ENCODE peak calls at places on chromosomes 3 and 15, in eight cellular contexts. E, C, J, U, O, I, N and T are unnamed samples.

GRCh38 chr3:197516517-197516889 is 39.3 kb downstream of the BDH1 start:
- DNase-seq in N (no peak), O (no peak), I (no peak), U (no peak), C (no peak), E (no peak), J (peak), T (no peak)

GRCh38 chr15:75786564-75786925 is 56.7 kb upstream of the UBE2Q2 start:
- DNase-seq in J (no peak), E (no peak), I (no peak), N (no peak), U (no peak), O (no peak), C (no peak), T (no peak)

GRCh38 chr15:69553686-69554085 is 101.1 kb downstream of the RPLP1 start:
- DNase-seq in E (no peak), O (no peak), J (no peak), U (no peak), N (no peak), C (no peak), I (no peak), T (no peak)

GRCh38 chr3:176939022-176939817 is 258.1 kb downstream of the TBL1XR1 start:
- DNase-seq in O (no peak), C (no peak), E (no peak), J (peak), N (peak), U (peak), I (peak), T (peak)

GRCh38 chr15:89452330-89452836 is 44.0 kb downstream of the RHCG start:
- DNase-seq in O (no peak), C (no peak), J (no peak), N (no peak), E (no peak), I (no peak), U (no peak), T (no peak)

GRCh38 chr15:51667478-51667877 is 13.8 kb upstream of the SCG3 start:
- DNase-seq in N (no peak), E (no peak), O (no peak), I (no peak), U (no peak), J (no peak), C (no peak), T (no peak)

GRCh38 chr3:63976166-63976861 is 47.0 kb downstream of the PSMD6 start:
- DNase-seq in U (peak), O (peak), C (no peak), I (no peak), N (no peak), E (no peak), J (peak), T (no peak)

GRCh38 chr3:109973733-109974132 is 636.4 kb upstream of the DPPA4 start:
- DNase-seq in I (no peak), U (no peak), J (peak), O (no peak), C (no peak), N (no peak), E (no peak), T (no peak)

GRCh38 chr3:195095704-195096036 is 175.3 kb downstream of the XXYLT1 start:
- DNase-seq in C (peak), U (no peak), I (no peak), J (no peak), E (no peak), N (no peak), O (no peak), T (no peak)

GRCh38 chr3:141052570-141053069 is 1.5 kb downstream of the SPSB4 start:
- DNase-seq in U (no peak), I (no peak), O (no peak), N (no peak), C (no peak), J (no peak), E (no peak), T (no peak)

GRCh38 chr3:194956697-194957396 is 271.2 kb downstream of the FAM43A start:
- DNase-seq in N (no peak), E (no peak), C (no peak), I (no peak), J (no peak), U (peak), O (no peak), T (no peak)

GRCh38 chr15:40003491-40003916 is 35.5 kb downstream of the SRP14 start:
- DNase-seq in O (no peak), U (no peak), E (no peak), N (no peak), J (no peak), I (no peak), C (no peak), T (no peak)

GRCh38 chr15:101413239-101413638 is 76.3 kb downstream of the PCSK6 start:
- DNase-seq in O (no peak), J (no peak), U (no peak), I (no peak), N (no peak), C (no peak), E (no peak), T (no peak)

GRCh38 chr3:29453278-29453961 is 172.5 kb downstream of the RBMS3 start:
- DNase-seq in O (no peak), N (peak), U (no peak), I (no peak), J (no peak), C (no peak), E (no peak), T (no peak)

GRCh38 chr3:188104050-188104449 is 49.9 kb upstream of the LPP start:
- DNase-seq in O (no peak), J (no peak), U (no peak), I (no peak), E (no peak), N (no peak), C (no peak), T (no peak)

GRCh38 chr3:86951343-86951742 is 39.6 kb downstream of the VGLL3 start:
- DNase-seq in C (no peak), O (no peak), E (no peak), J (peak), I (no peak), N (no peak), U (no peak), T (no peak)

GRCh38 chr3:136068708-136069107 is 103.2 kb downstream of the PPP2R3A start:
- DNase-seq in I (no peak), C (no peak), U (no peak), N (no peak), J (peak), E (no peak), O (peak), T (no peak)

GRCh38 chr3:52435246-52436101 is 9.4 kb downstream of the SEMA3G start:
- DNase-seq in N (no peak), U (no peak), J (no peak), E (no peak), I (no peak), C (no peak), O (no peak), T (no peak)

GRCh38 chr15:48084759-48085420 is 35.9 kb upstream of the SLC24A5 start:
- DNase-seq in E (no peak), C (no peak), O (no peak), I (peak), J (peak), U (no peak), N (no peak), T (no peak)

GRCh38 chr3:68996356-68996995 is 17.0 kb downstream of the EOGT start:
- DNase-seq in C (no peak), I (no peak), O (no peak), U (no peak), E (no peak), N (no peak), J (peak), T (no peak)

GRCh38 chr3:152419748-152420147 is 151.0 kb downstream of the MBNL1 start:
- DNase-seq in N (no peak), J (no peak), U (no peak), C (no peak), E (no peak), O (no peak), I (no peak), T (no peak)

GRCh38 chr3:25589104-25589782 is 75.5 kb downstream of the TOP2B start:
- DNase-seq in J (no peak), C (no peak), N (peak), E (no peak), U (no peak), O (no peak), I (no peak), T (no peak)

GRCh38 chr3:129259612-129260477 is 10.4 kb downstream of the COPG1 start:
- DNase-seq in E (no peak), N (no peak), C (no peak), I (no peak), J (no peak), O (no peak), U (no peak), T (no peak)

GRCh38 chr3:46713048-46713897 is 4.4 kb downstream of the PRSS50 start:
- DNase-seq in E (no peak), N (no peak), O (no peak), J (no peak), C (peak), I (no peak), U (no peak), T (no peak)

GRCh38 chr3:170077406-170077805 is 39.6 kb downstream of the GPR160 start:
- DNase-seq in U (no peak), E (no peak), O (no peak), N (no peak), J (no peak), I (no peak), C (no peak), T (no peak)

GRCh38 chr15:56244811-56245576 is 1.3 kb upstream of the RFX7 start:
- DNase-seq in O (no peak), N (no peak), E (no peak), I (no peak), U (peak), J (no peak), C (peak), T (peak)

GRCh38 chr3:100561459-100562158 is 47.8 kb upstream of the ADGRG7 start:
- DNase-seq in O (peak), I (no peak), J (peak), U (no peak), E (no peak), C (no peak), N (no peak), T (no peak)

GRCh38 chr15:77474987-77475385 is 54.3 kb downstream of the HMG20A start:
- DNase-seq in J (no peak), C (no peak), I (no peak), O (no peak), E (no peak), N (no peak), U (no peak), T (no peak)

GRCh38 chr15:74869726-74870407 is 3.3 kb downstream of the SCAMP2 start:
- DNase-seq in C (no peak), N (peak), O (no peak), E (no peak), U (peak), I (no peak), J (peak), T (no peak)

GRCh38 chr15:66698318-66698961 is 3.6 kb upstream of the SMAD6 start:
- DNase-seq in J (peak), N (peak), I (peak), O (no peak), E (no peak), U (no peak), C (peak), T (no peak)

GRCh38 chr15:89307046-89307587 is 27.5 kb downstream of the POLG start:
- DNase-seq in U (no peak), O (peak), E (no peak), C (no peak), N (no peak), I (no peak), J (peak), T (no peak)

GRCh38 chr3:152053876-152054275 is 180.4 kb downstream of the SUCNR1 start:
- DNase-seq in U (no peak), N (no peak), I (no peak), O (no peak), C (no peak), J (no peak), E (no peak), T (no peak)

GRCh38 chr15:85316244-85316934 is 64.0 kb upstream of the AKAP13 start:
- DNase-seq in O (no peak), N (no peak), E (no peak), U (no peak), I (no peak), J (peak), C (no peak), T (peak)

GRCh38 chr3:51544011-51544775 is 5.7 kb downstream of the RAD54L2 start:
- DNase-seq in I (no peak), N (no peak), O (no peak), U (no peak), E (no peak), C (no peak), J (peak), T (no peak)

GRCh38 chr15:33152502-33153109 is 41.9 kb downstream of the FMN1 start:
- DNase-seq in C (no peak), J (peak), I (no peak), U (no peak), O (no peak), E (no peak), N (peak), T (no peak)

GRCh38 chr15:33150993-33151392 is 43.5 kb downstream of the FMN1 start:
- DNase-seq in U (no peak), C (no peak), J (no peak), N (no peak), O (no peak), I (no peak), E (no peak), T (no peak)

GRCh38 chr15:33156021-33156420 is 38.5 kb downstream of the FMN1 start:
- DNase-seq in N (no peak), O (no peak), I (no peak), J (no peak), U (no peak), C (no peak), E (no peak), T (no peak)

GRCh38 chr15:33154366-33155166 is 39.9 kb downstream of the FMN1 start:
- DNase-seq in N (peak), I (no peak), U (peak), E (no peak), C (no peak), J (peak), O (peak), T (no peak)

GRCh38 chr15:33153548-33153947 is 41.0 kb downstream of the FMN1 start:
- DNase-seq in I (no peak), C (no peak), O (no peak), N (no peak), J (no peak), E (no peak), U (no peak), T (no peak)
- H3K4me3 ChIP-seq in I (no peak), C (no peak), O (no peak), N (peak), J (no peak), E (no peak), U (no peak), T (no peak)

GRCh38 chr3:50265988-50266387 is 3.0 kb upstream of the SEMA3B start:
- DNase-seq in N (no peak), J (no peak), U (no peak), O (no peak), E (no peak), I (no peak), C (no peak), T (no peak)

GRCh38 chr3:50263443-50264388 is 5.2 kb upstream of the SEMA3B start:
- DNase-seq in O (no peak), C (no peak), J (peak), I (no peak), U (no peak), N (no peak), E (no peak), T (no peak)

GRCh38 chr3:50262778-50263177 is 6.2 kb upstream of the SEMA3B start:
- DNase-seq in J (no peak), I (no peak), O (no peak), E (no peak), U (no peak), C (no peak), N (no peak), T (no peak)

GRCh38 chr3:50264964-50265485 is 3.9 kb upstream of the SEMA3B start:
- DNase-seq in E (no peak), J (no peak), U (no peak), I (no peak), O (no peak), N (peak), C (no peak), T (no peak)

DNA sequence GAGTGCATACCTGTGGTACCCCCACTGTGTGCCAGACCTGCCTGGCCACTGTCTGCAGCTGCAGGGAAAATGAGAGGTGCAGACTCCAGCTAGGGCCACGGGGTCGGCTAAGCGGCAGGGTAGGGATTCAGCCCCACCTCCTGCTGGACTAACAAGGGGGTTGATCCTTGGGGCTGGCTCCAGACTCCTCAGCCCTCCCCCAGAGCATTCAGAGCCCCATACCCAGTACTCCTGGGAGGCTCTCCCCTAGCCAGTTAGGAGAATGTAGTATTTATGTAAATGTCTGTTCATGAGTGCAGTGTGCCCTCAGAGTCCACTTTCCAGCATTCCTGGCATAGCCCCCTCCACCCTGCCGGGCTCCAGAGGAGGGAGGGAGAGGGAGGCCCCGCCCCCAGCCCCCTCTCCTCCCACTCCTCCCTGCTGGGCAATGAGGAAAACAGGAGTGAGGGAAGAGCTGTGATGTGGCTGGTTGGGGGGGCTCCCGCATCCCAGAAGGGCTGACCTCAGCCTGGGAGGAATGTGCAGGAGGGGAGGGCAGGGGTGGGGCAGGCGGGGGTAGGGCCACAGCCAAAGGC is 4.5 kb upstream of the SEMA3B start:
- DNase-seq in U (peak), E (no peak), O (peak), N (peak), I (peak), J (peak), C (peak), T (no peak)
- H3K4me3 ChIP-seq in U (no peak), E (no peak), O (peak), N (no peak), I (no peak), J (no peak), C (no peak), T (no peak)

DNA sequence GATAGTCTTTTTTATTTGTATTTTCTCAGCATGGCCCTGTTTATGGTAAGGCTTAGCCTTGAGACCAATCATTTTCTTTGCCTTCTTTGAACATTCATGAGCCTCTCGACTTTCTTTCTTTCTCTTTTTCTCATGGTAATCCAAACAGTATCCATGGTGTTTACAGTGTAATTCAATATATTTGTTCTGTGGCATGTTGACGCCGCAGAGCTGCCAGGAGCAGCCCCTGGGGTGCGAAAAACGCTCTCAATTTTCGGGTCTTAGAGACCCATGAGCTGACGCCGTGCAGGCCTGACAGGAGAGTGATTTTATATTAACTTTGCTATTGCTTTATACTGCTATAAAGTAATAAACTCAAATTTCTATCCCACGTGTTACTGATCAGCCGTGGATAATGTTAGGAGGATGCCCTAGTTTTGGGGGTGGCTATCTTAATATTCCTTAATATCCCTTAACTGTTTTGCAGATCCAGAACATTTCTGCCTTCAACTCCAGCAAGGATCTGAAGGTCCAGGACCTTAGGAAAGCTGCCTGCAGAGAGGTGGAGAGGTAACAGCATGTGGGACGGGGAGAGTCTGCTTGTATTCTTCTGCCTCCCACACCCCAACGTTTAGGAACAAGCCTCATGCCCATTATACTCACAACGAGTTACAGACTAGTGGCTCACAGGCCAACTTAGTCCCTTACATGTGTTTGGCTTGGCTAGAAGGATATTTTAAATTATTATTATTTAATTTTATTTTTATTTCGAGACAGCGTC is 29.3 kb upstream of the MYO1E start:
- DNase-seq in U (no peak), J (no peak), E (no peak), O (no peak), I (no peak), N (no peak), C (no peak), T (no peak)
- H3K4me3 ChIP-seq in U (no peak), J (no peak), E (no peak), O (no peak), I (no peak), N (no peak), C (no peak), T (no peak)

DNA sequence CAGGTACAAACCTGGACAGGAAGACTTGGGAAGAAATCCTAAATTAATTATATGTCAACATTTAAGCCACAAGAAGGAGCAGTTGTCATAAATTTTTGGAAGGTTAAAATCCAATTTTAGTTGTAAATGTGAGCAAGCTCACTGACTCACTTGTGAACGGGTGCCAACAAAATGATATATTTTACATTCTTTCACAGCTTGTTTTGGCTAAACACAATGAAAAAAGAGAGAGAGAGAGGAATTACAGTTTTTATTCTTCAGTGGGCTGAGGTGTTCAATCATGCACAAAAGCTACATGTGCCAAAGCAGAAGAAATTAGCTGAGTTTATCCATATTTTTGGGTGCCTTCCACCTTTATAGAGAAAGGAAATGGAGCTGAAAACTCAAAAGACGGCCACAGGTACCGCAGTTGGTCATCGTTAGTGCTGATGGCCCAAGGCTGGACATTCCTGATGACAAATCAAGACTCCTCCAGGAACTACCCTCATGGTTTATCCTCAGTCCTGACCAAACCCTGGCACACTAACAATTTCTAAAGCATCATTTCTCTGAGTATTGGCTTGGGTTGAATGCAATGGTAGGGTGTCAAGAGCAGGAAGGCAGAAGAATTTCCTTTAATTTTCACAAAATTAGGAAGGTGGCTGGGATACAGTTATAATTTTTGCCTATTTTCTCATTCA is 37.6 kb upstream of the WNT5A start:
- DNase-seq in C (no peak), N (no peak), J (peak), I (no peak), U (no peak), E (no peak), O (peak), T (no peak)
- H3K4me3 ChIP-seq in C (no peak), N (no peak), J (no peak), I (no peak), U (no peak), E (no peak), O (no peak), T (no peak)

DNA sequence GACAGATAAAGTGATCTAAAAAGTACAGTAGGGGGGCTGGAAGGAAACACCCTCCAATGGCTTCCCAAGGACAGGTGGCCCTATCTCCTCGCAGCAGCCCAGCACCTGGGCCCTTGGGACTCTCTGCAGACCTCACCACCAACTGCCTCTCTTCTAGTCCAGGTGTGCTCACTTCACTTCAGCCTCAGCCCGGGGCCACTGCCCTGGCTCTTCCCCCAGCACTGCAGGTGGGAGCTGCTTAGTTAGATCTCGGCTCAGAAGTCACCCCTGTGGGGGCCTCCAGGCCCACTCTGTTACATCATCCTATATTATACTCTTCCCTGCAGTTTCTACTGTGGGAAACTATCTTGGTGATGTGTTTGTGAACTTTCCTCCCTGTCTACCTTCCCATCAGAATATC is 2.0 kb downstream of the KLF15 start:
- DNase-seq in O (no peak), E (no peak), I (no peak), C (peak), N (no peak), J (no peak), U (no peak), T (no peak)
- H3K4me3 ChIP-seq in O (no peak), E (no peak), I (peak), C (peak), N (peak), J (no peak), U (peak), T (no peak)